ENCODE peak calls at places on chromosomes 1 and 21, in nine cellular contexts. One of them, this sample, is unnamed.

GRCh38 chr1:17438176-17438976 is 1.1 kb downstream of the RCC2 start:
- DNase-seq in sigmoid colon: no peak
- DNase-seq in choroid plexus epithelial cell: peak
- DNase-seq in SJCRH30: peak
- DNase-seq in bronchial epithelial cell: no peak
- DNase-seq in AG09309: no peak
- DNase-seq in epithelial cell of esophagus: peak
- DNase-seq in hepatocyte: peak
- DNase-seq in cardiac muscle cell: peak
- DNase-seq in this sample: peak

GRCh38 chr1:107135466-107135865 is 5.4 kb upstream of the NTNG1 start:
- DNase-seq in choroid plexus epithelial cell: peak
- DNase-seq in hepatocyte: peak
- DNase-seq in SJCRH30: peak
- DNase-seq in sigmoid colon: no peak
- DNase-seq in cardiac muscle cell: peak
- DNase-seq in bronchial epithelial cell: peak
- DNase-seq in AG09309: no peak
- DNase-seq in epithelial cell of esophagus: peak
- DNase-seq in this sample: no peak

GRCh38 chr1:186626969-186627368 is 53.3 kb downstream of the PTGS2 start:
- DNase-seq in AG09309: no peak
- DNase-seq in sigmoid colon: no peak
- DNase-seq in epithelial cell of esophagus: no peak
- DNase-seq in choroid plexus epithelial cell: peak
- DNase-seq in SJCRH30: no peak
- DNase-seq in cardiac muscle cell: peak
- DNase-seq in bronchial epithelial cell: no peak
- DNase-seq in hepatocyte: no peak
- DNase-seq in this sample: no peak

GRCh38 chr1:114079596-114080190 is 74.0 kb downstream of the SYT6 start:
- DNase-seq in hepatocyte: no peak
- DNase-seq in AG09309: no peak
- DNase-seq in choroid plexus epithelial cell: no peak
- DNase-seq in SJCRH30: no peak
- DNase-seq in sigmoid colon: no peak
- DNase-seq in cardiac muscle cell: no peak
- DNase-seq in epithelial cell of esophagus: no peak
- DNase-seq in bronchial epithelial cell: peak
- DNase-seq in this sample: no peak

GRCh38 chr21:29172282-29172681 is 41.8 kb downstream of the MAP3K7CL start:
- DNase-seq in hepatocyte: no peak
- DNase-seq in SJCRH30: no peak
- DNase-seq in cardiac muscle cell: no peak
- DNase-seq in bronchial epithelial cell: no peak
- DNase-seq in AG09309: no peak
- DNase-seq in sigmoid colon: no peak
- DNase-seq in choroid plexus epithelial cell: peak
- DNase-seq in epithelial cell of esophagus: no peak
- DNase-seq in this sample: no peak

GRCh38 chr1:34188418-34188817 is 11.7 kb downstream of the C1orf94 start:
- DNase-seq in cardiac muscle cell: no peak
- DNase-seq in SJCRH30: no peak
- DNase-seq in AG09309: no peak
- DNase-seq in choroid plexus epithelial cell: no peak
- DNase-seq in epithelial cell of esophagus: no peak
- DNase-seq in sigmoid colon: peak
- DNase-seq in hepatocyte: no peak
- DNase-seq in bronchial epithelial cell: no peak
- DNase-seq in this sample: no peak

GRCh38 chr1:170765712-170766330 is 101.9 kb downstream of the PRRX1 start:
- DNase-seq in SJCRH30: peak
- DNase-seq in bronchial epithelial cell: peak
- DNase-seq in cardiac muscle cell: peak
- DNase-seq in choroid plexus epithelial cell: peak
- DNase-seq in sigmoid colon: no peak
- DNase-seq in AG09309: peak
- DNase-seq in epithelial cell of esophagus: peak
- DNase-seq in hepatocyte: peak
- DNase-seq in this sample: no peak

GRCh38 chr1:234881893-234882771 is 246.5 kb downstream of the TOMM20 start:
- DNase-seq in cardiac muscle cell: no peak
- DNase-seq in choroid plexus epithelial cell: no peak
- DNase-seq in SJCRH30: peak
- DNase-seq in bronchial epithelial cell: no peak
- DNase-seq in sigmoid colon: peak
- DNase-seq in epithelial cell of esophagus: no peak
- DNase-seq in AG09309: no peak
- DNase-seq in hepatocyte: no peak
- DNase-seq in this sample: no peak

GRCh38 chr1:53682369-53682685 is 56.6 kb downstream of the GLIS1 start:
- DNase-seq in sigmoid colon: no peak
- DNase-seq in choroid plexus epithelial cell: no peak
- DNase-seq in cardiac muscle cell: no peak
- DNase-seq in bronchial epithelial cell: no peak
- DNase-seq in SJCRH30: no peak
- DNase-seq in hepatocyte: no peak
- DNase-seq in epithelial cell of esophagus: no peak
- DNase-seq in AG09309: no peak
- DNase-seq in this sample: no peak

GRCh38 chr1:175893192-175893591 is 149.8 kb upstream of the TNR start:
- DNase-seq in cardiac muscle cell: peak
- DNase-seq in epithelial cell of esophagus: no peak
- DNase-seq in SJCRH30: no peak
- DNase-seq in choroid plexus epithelial cell: peak
- DNase-seq in sigmoid colon: no peak
- DNase-seq in hepatocyte: no peak
- DNase-seq in bronchial epithelial cell: no peak
- DNase-seq in AG09309: no peak
- DNase-seq in this sample: no peak

GRCh38 chr1:222616535-222616934 is 1.4 kb upstream of the MIA3 start:
- DNase-seq in epithelial cell of esophagus: peak
- DNase-seq in hepatocyte: peak
- DNase-seq in cardiac muscle cell: peak
- DNase-seq in sigmoid colon: no peak
- DNase-seq in bronchial epithelial cell: peak
- DNase-seq in SJCRH30: peak
- DNase-seq in choroid plexus epithelial cell: peak
- DNase-seq in AG09309: peak
- DNase-seq in this sample: peak

GRCh38 chr1:23598424-23598823 is 39.1 kb upstream of the ID3 start:
- DNase-seq in cardiac muscle cell: no peak
- DNase-seq in epithelial cell of esophagus: no peak
- DNase-seq in sigmoid colon: no peak
- DNase-seq in bronchial epithelial cell: no peak
- DNase-seq in SJCRH30: peak
- DNase-seq in hepatocyte: no peak
- DNase-seq in choroid plexus epithelial cell: no peak
- DNase-seq in AG09309: no peak
- DNase-seq in this sample: no peak

GRCh38 chr1:67897270-67897949 is 64.1 kb upstream of the GNG12 start:
- DNase-seq in epithelial cell of esophagus: no peak
- DNase-seq in sigmoid colon: no peak
- DNase-seq in bronchial epithelial cell: no peak
- DNase-seq in cardiac muscle cell: peak
- DNase-seq in SJCRH30: peak
- DNase-seq in AG09309: peak
- DNase-seq in hepatocyte: no peak
- DNase-seq in choroid plexus epithelial cell: peak
- DNase-seq in this sample: no peak

GRCh38 chr1:155006601-155007101 is 4.0 kb downstream of the ZBTB7B start:
- DNase-seq in AG09309: no peak
- DNase-seq in epithelial cell of esophagus: no peak
- DNase-seq in sigmoid colon: no peak
- DNase-seq in hepatocyte: no peak
- DNase-seq in choroid plexus epithelial cell: peak
- DNase-seq in SJCRH30: peak
- DNase-seq in bronchial epithelial cell: no peak
- DNase-seq in cardiac muscle cell: peak
- DNase-seq in this sample: no peak

GRCh38 chr1:18941221-18942141 is 15.0 kb downstream of the IFFO2 start:
- DNase-seq in sigmoid colon: no peak
- DNase-seq in AG09309: no peak
- DNase-seq in hepatocyte: peak
- DNase-seq in bronchial epithelial cell: peak
- DNase-seq in cardiac muscle cell: peak
- DNase-seq in choroid plexus epithelial cell: peak
- DNase-seq in epithelial cell of esophagus: peak
- DNase-seq in SJCRH30: peak
- DNase-seq in this sample: peak

GRCh38 chr1:119611701-119612113 is 36.4 kb downstream of the ZNF697 start:
- DNase-seq in choroid plexus epithelial cell: peak
- DNase-seq in AG09309: no peak
- DNase-seq in hepatocyte: peak
- DNase-seq in cardiac muscle cell: peak
- DNase-seq in bronchial epithelial cell: peak
- DNase-seq in SJCRH30: peak
- DNase-seq in epithelial cell of esophagus: peak
- DNase-seq in sigmoid colon: peak
- DNase-seq in this sample: peak

GRCh38 chr1:117616967-117617366 is 11.1 kb downstream of the TENT5C start:
- DNase-seq in choroid plexus epithelial cell: no peak
- DNase-seq in sigmoid colon: no peak
- DNase-seq in hepatocyte: no peak
- DNase-seq in SJCRH30: no peak
- DNase-seq in AG09309: no peak
- DNase-seq in cardiac muscle cell: no peak
- DNase-seq in bronchial epithelial cell: no peak
- DNase-seq in epithelial cell of esophagus: no peak
- DNase-seq in this sample: no peak
- H3K4me3 ChIP-seq in choroid plexus epithelial cell: no peak
- H3K4me3 ChIP-seq in sigmoid colon: no peak
- H3K4me3 ChIP-seq in hepatocyte: no peak
- H3K4me3 ChIP-seq in SJCRH30: no peak
- H3K4me3 ChIP-seq in AG09309: no peak
- H3K4me3 ChIP-seq in cardiac muscle cell: no peak
- H3K4me3 ChIP-seq in bronchial epithelial cell: no peak
- H3K4me3 ChIP-seq in epithelial cell of esophagus: no peak
- H3K4me3 ChIP-seq in this sample: peak

GRCh38 chr1:161166669-161167548 is 683 bp downstream of the PPOX start:
- DNase-seq in hepatocyte: peak
- DNase-seq in epithelial cell of esophagus: no peak
- DNase-seq in AG09309: no peak
- DNase-seq in cardiac muscle cell: no peak
- DNase-seq in bronchial epithelial cell: no peak
- DNase-seq in choroid plexus epithelial cell: no peak
- DNase-seq in SJCRH30: peak
- DNase-seq in sigmoid colon: no peak
- DNase-seq in this sample: no peak

GRCh38 chr1:161162806-161163205 is 3.4 kb upstream of the PPOX start:
- DNase-seq in cardiac muscle cell: no peak
- DNase-seq in sigmoid colon: peak
- DNase-seq in choroid plexus epithelial cell: no peak
- DNase-seq in AG09309: no peak
- DNase-seq in bronchial epithelial cell: no peak
- DNase-seq in hepatocyte: no peak
- DNase-seq in epithelial cell of esophagus: no peak
- DNase-seq in SJCRH30: no peak
- DNase-seq in this sample: no peak

GRCh38 chr1:161163793-161164192 is 2.4 kb upstream of the PPOX start:
- DNase-seq in hepatocyte: no peak
- DNase-seq in AG09309: no peak
- DNase-seq in epithelial cell of esophagus: no peak
- DNase-seq in SJCRH30: no peak
- DNase-seq in sigmoid colon: no peak
- DNase-seq in cardiac muscle cell: no peak
- DNase-seq in bronchial epithelial cell: no peak
- DNase-seq in choroid plexus epithelial cell: no peak
- DNase-seq in this sample: no peak

GRCh38 chr1:161165742-161166668 is at the start of gene PPOX:
- DNase-seq in cardiac muscle cell: peak
- DNase-seq in AG09309: peak
- DNase-seq in choroid plexus epithelial cell: peak
- DNase-seq in epithelial cell of esophagus: peak
- DNase-seq in bronchial epithelial cell: peak
- DNase-seq in SJCRH30: peak
- DNase-seq in hepatocyte: peak
- DNase-seq in sigmoid colon: peak
- DNase-seq in this sample: peak

DNA sequence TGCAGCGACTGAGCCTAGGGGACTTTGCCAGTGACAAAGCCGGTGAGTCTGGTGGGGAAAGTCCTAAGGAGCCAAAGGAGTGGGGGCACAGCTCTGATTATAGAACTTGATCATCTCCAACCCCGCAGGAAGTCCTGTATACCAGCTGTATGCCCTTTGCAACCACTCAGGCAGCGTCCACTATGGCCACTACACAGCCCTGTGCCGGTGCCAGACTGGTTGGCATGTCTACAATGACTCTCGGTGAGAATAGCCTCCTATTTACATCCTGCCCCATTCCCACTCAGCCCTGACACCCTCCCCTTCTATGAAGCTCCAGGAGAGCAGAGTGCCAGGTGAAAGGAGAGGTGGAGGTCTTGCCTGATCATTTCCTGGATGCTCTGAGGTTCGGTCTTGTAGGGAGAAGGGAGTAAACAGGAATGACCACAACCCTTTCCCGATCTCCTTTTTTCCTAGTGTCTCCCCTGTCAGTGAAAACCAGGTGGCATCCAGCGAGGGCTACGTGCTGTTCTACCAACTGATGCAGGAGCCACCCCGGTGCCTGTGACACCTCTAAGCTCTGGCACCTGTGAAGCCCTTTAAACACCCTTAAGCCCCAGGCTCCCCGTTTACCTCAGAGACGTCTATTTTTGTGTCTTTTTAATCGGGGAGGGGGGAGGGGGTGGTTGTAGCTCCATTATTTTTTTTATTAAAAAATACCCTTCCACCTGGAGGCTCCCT is 1.2 kb upstream of the PPOX start:
- DNase-seq in bronchial epithelial cell: no peak
- DNase-seq in hepatocyte: no peak
- DNase-seq in AG09309: no peak
- DNase-seq in sigmoid colon: no peak
- DNase-seq in choroid plexus epithelial cell: no peak
- DNase-seq in cardiac muscle cell: no peak
- DNase-seq in epithelial cell of esophagus: no peak
- DNase-seq in SJCRH30: no peak
- DNase-seq in this sample: no peak
- H3K4me3 ChIP-seq in bronchial epithelial cell: peak
- H3K4me3 ChIP-seq in hepatocyte: peak
- H3K4me3 ChIP-seq in AG09309: peak
- H3K4me3 ChIP-seq in sigmoid colon: peak
- H3K4me3 ChIP-seq in choroid plexus epithelial cell: peak
- H3K4me3 ChIP-seq in cardiac muscle cell: peak
- H3K4me3 ChIP-seq in epithelial cell of esophagus: peak
- H3K4me3 ChIP-seq in SJCRH30: peak
- H3K4me3 ChIP-seq in this sample: peak

GRCh38 chr1:42305639-42306038 is 29.4 kb downstream of the FOXJ3 start:
- DNase-seq in hepatocyte: no peak
- DNase-seq in bronchial epithelial cell: peak
- DNase-seq in sigmoid colon: no peak
- DNase-seq in cardiac muscle cell: peak
- DNase-seq in epithelial cell of esophagus: peak
- DNase-seq in AG09309: no peak
- DNase-seq in choroid plexus epithelial cell: peak
- DNase-seq in SJCRH30: no peak
- DNase-seq in this sample: no peak
- H3K4me3 ChIP-seq in hepatocyte: no peak
- H3K4me3 ChIP-seq in bronchial epithelial cell: no peak
- H3K4me3 ChIP-seq in sigmoid colon: no peak
- H3K4me3 ChIP-seq in cardiac muscle cell: no peak
- H3K4me3 ChIP-seq in epithelial cell of esophagus: no peak
- H3K4me3 ChIP-seq in AG09309: no peak
- H3K4me3 ChIP-seq in choroid plexus epithelial cell: no peak
- H3K4me3 ChIP-seq in SJCRH30: no peak
- H3K4me3 ChIP-seq in this sample: no peak

GRCh38 chr1:41272601-41273000 is 30.5 kb upstream of the SCMH1 start:
- DNase-seq in sigmoid colon: no peak
- DNase-seq in AG09309: no peak
- DNase-seq in cardiac muscle cell: no peak
- DNase-seq in epithelial cell of esophagus: no peak
- DNase-seq in choroid plexus epithelial cell: no peak
- DNase-seq in bronchial epithelial cell: no peak
- DNase-seq in SJCRH30: no peak
- DNase-seq in hepatocyte: no peak
- DNase-seq in this sample: no peak
- H3K4me3 ChIP-seq in sigmoid colon: no peak
- H3K4me3 ChIP-seq in AG09309: no peak
- H3K4me3 ChIP-seq in cardiac muscle cell: no peak
- H3K4me3 ChIP-seq in epithelial cell of esophagus: no peak
- H3K4me3 ChIP-seq in choroid plexus epithelial cell: no peak
- H3K4me3 ChIP-seq in bronchial epithelial cell: no peak
- H3K4me3 ChIP-seq in SJCRH30: no peak
- H3K4me3 ChIP-seq in hepatocyte: no peak
- H3K4me3 ChIP-seq in this sample: no peak

This sample was measured in pancreas.